ENCODE peak calls at places on chromosomes 11 and 22, in five cellular contexts. One of them, this sample, is unnamed. For H3K4me1, the result is how much of the 10 kb centered on the place peaks cover.

GRCh38 chr11:132126973-132127900 is 756.8 kb downstream of the NTM start:
- DNase-seq in right cardiac atrium: peak
- DNase-seq in breast epithelium: peak
- DNase-seq in ovary: peak
- DNase-seq in mesendoderm: peak
- DNase-seq in this sample: no peak

GRCh38 chr11:130772266-130773227 is 143.7 kb downstream of the SNX19 start:
- DNase-seq in right cardiac atrium: no peak
- DNase-seq in mesendoderm: no peak
- DNase-seq in breast epithelium: peak
- DNase-seq in ovary: no peak
- DNase-seq in this sample: no peak

GRCh38 chr22:38815844-38816243 is 21.9 kb upstream of the DNAL4 start:
- DNase-seq in breast epithelium: no peak
- DNase-seq in ovary: no peak
- DNase-seq in mesendoderm: no peak
- DNase-seq in right cardiac atrium: no peak
- DNase-seq in this sample: no peak

GRCh38 chr22:21866821-21867527 is 471 bp downstream of the MAPK1 start:
- DNase-seq in ovary: peak
- DNase-seq in mesendoderm: peak
- DNase-seq in breast epithelium: no peak
- DNase-seq in right cardiac atrium: peak
- DNase-seq in this sample: no peak

GRCh38 chr22:40678493-40679248 is 613 bp upstream of the MCHR1 start:
- DNase-seq in ovary: no peak
- DNase-seq in right cardiac atrium: no peak
- DNase-seq in mesendoderm: no peak
- DNase-seq in breast epithelium: no peak
- DNase-seq in this sample: no peak

GRCh38 chr11:48110509-48110766 is 106.2 kb upstream of the OR4B1 start:
- DNase-seq in breast epithelium: no peak
- DNase-seq in mesendoderm: no peak
- DNase-seq in right cardiac atrium: no peak
- DNase-seq in ovary: no peak
- DNase-seq in this sample: no peak

GRCh38 chr11:126231725-126232459 is 20.3 kb downstream of the FAM118B start:
- DNase-seq in ovary: no peak
- DNase-seq in breast epithelium: no peak
- DNase-seq in right cardiac atrium: no peak
- DNase-seq in mesendoderm: no peak
- DNase-seq in this sample: no peak

GRCh38 chr11:114386545-114386944 is 13.8 kb downstream of the C11orf71 start:
- DNase-seq in breast epithelium: no peak
- DNase-seq in right cardiac atrium: no peak
- DNase-seq in ovary: no peak
- DNase-seq in mesendoderm: no peak
- DNase-seq in this sample: no peak

GRCh38 chr22:29539105-29539504 is 14.5 kb downstream of the THOC5 start:
- DNase-seq in mesendoderm: no peak
- DNase-seq in right cardiac atrium: no peak
- DNase-seq in ovary: no peak
- DNase-seq in breast epithelium: no peak
- DNase-seq in this sample: no peak

GRCh38 chr11:32173435-32173834 is 82.6 kb downstream of the RCN1 start:
- DNase-seq in breast epithelium: peak
- DNase-seq in ovary: peak
- DNase-seq in right cardiac atrium: peak
- DNase-seq in mesendoderm: peak
- DNase-seq in this sample: no peak

GRCh38 chr11:94511932-94512781 is at the start of gene C11orf97:
- DNase-seq in breast epithelium: no peak
- DNase-seq in ovary: peak
- DNase-seq in mesendoderm: peak
- DNase-seq in right cardiac atrium: peak
- DNase-seq in this sample: peak

GRCh38 chr11:15234796-15235195 is 120.1 kb downstream of the INSC start:
- DNase-seq in right cardiac atrium: no peak
- DNase-seq in breast epithelium: no peak
- DNase-seq in ovary: no peak
- DNase-seq in mesendoderm: no peak
- DNase-seq in this sample: no peak

GRCh38 chr22:48044484-48045060 is 1282.1 kb downstream of the TBC1D22A start:
- DNase-seq in right cardiac atrium: no peak
- DNase-seq in ovary: no peak
- DNase-seq in breast epithelium: no peak
- DNase-seq in mesendoderm: no peak
- DNase-seq in this sample: no peak

GRCh38 chr11:111532365-111532709 is 8.2 kb upstream of the LAYN start:
- DNase-seq in right cardiac atrium: no peak
- DNase-seq in mesendoderm: no peak
- DNase-seq in breast epithelium: no peak
- DNase-seq in ovary: no peak
- DNase-seq in this sample: no peak

GRCh38 chr22:19422440-19423301 is 8.9 kb downstream of the HIRA start:
- DNase-seq in breast epithelium: no peak
- DNase-seq in mesendoderm: peak
- DNase-seq in ovary: no peak
- DNase-seq in right cardiac atrium: no peak
- DNase-seq in this sample: no peak

GRCh38 chr11:128579790-128580504 is 7.4 kb downstream of the ETS1 start:
- DNase-seq in breast epithelium: no peak
- DNase-seq in mesendoderm: no peak
- DNase-seq in ovary: no peak
- DNase-seq in right cardiac atrium: no peak
- DNase-seq in this sample: no peak

GRCh38 chr11:60040109-60040508 is at the start of gene OOSP2:
- DNase-seq in right cardiac atrium: no peak
- DNase-seq in mesendoderm: peak
- DNase-seq in ovary: no peak
- DNase-seq in breast epithelium: no peak
- DNase-seq in this sample: no peak
- H3K4me1 ChIP-seq in right cardiac atrium: under half
- H3K4me1 ChIP-seq in mesendoderm: under half
- H3K4me1 ChIP-seq in ovary: under half
- H3K4me1 ChIP-seq in breast epithelium: under half
- H3K4me1 ChIP-seq in this sample: under half

GRCh38 chr11:107858217-107859070 is at the start of gene SLC35F2:
- DNase-seq in right cardiac atrium: peak
- DNase-seq in breast epithelium: peak
- DNase-seq in ovary: peak
- DNase-seq in mesendoderm: peak
- DNase-seq in this sample: peak

GRCh38 chr11:107856981-107857517 is 1.5 kb downstream of the SLC35F2 start:
- DNase-seq in ovary: no peak
- DNase-seq in right cardiac atrium: no peak
- DNase-seq in breast epithelium: no peak
- DNase-seq in mesendoderm: no peak
- DNase-seq in this sample: no peak

GRCh38 chr11:107857550-107858216 is 904 bp downstream of the SLC35F2 start:
- DNase-seq in breast epithelium: no peak
- DNase-seq in mesendoderm: peak
- DNase-seq in ovary: no peak
- DNase-seq in right cardiac atrium: no peak
- DNase-seq in this sample: no peak

GRCh38 chr11:107860688-107861087 is 2.1 kb upstream of the SLC35F2 start:
- DNase-seq in right cardiac atrium: no peak
- DNase-seq in breast epithelium: no peak
- DNase-seq in mesendoderm: peak
- DNase-seq in ovary: no peak
- DNase-seq in this sample: no peak

DNA sequence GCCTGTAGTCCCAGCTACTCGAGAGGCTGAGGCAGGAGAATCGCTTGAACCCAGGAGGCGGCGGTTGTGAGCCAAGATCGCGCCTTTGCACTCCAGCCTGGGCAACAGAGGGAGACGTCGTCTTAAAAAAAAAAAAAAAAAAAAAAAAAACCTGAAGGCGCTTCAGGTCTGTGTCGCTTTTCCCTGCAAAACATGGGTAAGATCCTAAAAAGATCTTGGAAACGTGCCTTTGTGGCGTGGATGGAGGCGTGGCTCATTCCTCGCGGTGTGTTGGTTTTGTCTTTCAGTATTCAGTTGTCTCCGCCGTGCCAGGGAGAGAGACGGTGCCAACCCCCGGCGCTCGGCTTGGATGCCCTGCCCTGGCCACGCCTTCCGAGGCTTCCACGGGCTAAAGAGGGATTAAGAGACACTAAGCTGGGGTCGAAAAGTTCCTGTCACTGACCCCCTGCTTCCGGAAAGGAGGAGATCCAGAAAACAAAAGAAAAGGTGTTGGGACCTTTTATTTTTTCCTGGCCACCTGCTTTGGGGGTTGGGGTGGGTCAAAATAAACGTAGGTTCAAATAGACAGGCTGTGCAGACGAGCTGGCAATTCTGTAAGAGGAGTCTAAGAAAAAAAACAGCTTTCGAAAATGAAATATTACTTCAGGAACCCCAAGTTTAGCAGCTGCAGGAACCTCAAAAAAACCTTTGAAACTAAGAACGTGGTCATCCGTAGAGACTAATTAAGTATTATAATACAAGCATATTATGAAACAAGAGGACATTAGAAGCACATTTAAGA is 1.1 kb upstream of the SLC35F2 start:
- DNase-seq in breast epithelium: peak
- DNase-seq in right cardiac atrium: peak
- DNase-seq in ovary: peak
- DNase-seq in mesendoderm: no peak
- DNase-seq in this sample: no peak
- H3K27ac ChIP-seq in breast epithelium: no peak
- H3K27ac ChIP-seq in right cardiac atrium: no peak
- H3K27ac ChIP-seq in ovary: no peak
- H3K27ac ChIP-seq in mesendoderm: no peak
- H3K27ac ChIP-seq in this sample: no peak

GRCh38 chr11:100639140-100639539 is 47.9 kb upstream of the ARHGAP42 start:
- DNase-seq in mesendoderm: no peak
- DNase-seq in right cardiac atrium: no peak
- DNase-seq in breast epithelium: no peak
- DNase-seq in ovary: no peak
- DNase-seq in this sample: no peak
- H3K4me1 ChIP-seq in mesendoderm: under half
- H3K4me1 ChIP-seq in right cardiac atrium: under half
- H3K4me1 ChIP-seq in breast epithelium: under half
- H3K4me1 ChIP-seq in ovary: under half
- H3K4me1 ChIP-seq in this sample: under half

DNA sequence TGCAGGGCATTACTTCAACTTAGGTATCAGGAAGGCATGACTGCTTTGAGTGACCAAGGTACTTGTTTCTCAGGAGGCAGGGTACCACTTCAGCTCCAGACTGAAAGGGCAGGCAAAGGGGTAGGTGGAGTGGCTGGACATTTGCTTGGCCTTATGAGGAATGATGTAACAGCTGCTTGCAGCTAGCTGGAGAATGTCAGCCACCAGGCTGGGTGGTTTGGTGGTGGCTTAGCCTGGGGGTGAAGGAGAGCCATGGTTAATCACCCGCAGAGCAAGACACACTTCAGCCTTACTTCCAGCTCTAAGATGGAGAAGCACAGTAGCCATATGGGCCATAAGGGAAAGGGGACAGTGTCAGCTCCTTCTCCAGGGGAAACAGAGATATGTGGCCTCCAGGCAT is 146.1 kb downstream of the APIP start:
- DNase-seq in breast epithelium: no peak
- DNase-seq in mesendoderm: no peak
- DNase-seq in right cardiac atrium: no peak
- DNase-seq in ovary: no peak
- DNase-seq in this sample: no peak
- H3K27ac ChIP-seq in breast epithelium: no peak
- H3K27ac ChIP-seq in mesendoderm: no peak
- H3K27ac ChIP-seq in right cardiac atrium: no peak
- H3K27ac ChIP-seq in ovary: no peak
- H3K27ac ChIP-seq in this sample: no peak

GRCh38 chr11:77141475-77141874 is 13.4 kb downstream of the MYO7A start:
- DNase-seq in mesendoderm: no peak
- DNase-seq in ovary: no peak
- DNase-seq in right cardiac atrium: peak
- DNase-seq in breast epithelium: no peak
- DNase-seq in this sample: no peak
- H3K4me1 ChIP-seq in mesendoderm: under half
- H3K4me1 ChIP-seq in ovary: under half
- H3K4me1 ChIP-seq in right cardiac atrium: under half
- H3K4me1 ChIP-seq in breast epithelium: under half
- H3K4me1 ChIP-seq in this sample: under half

GRCh38 chr11:92130432-92130831 is 94.2 kb upstream of the FAT3 start:
- DNase-seq in mesendoderm: no peak
- DNase-seq in right cardiac atrium: no peak
- DNase-seq in ovary: no peak
- DNase-seq in breast epithelium: no peak
- DNase-seq in this sample: no peak
- H3K27ac ChIP-seq in mesendoderm: no peak
- H3K27ac ChIP-seq in right cardiac atrium: no peak
- H3K27ac ChIP-seq in ovary: no peak
- H3K27ac ChIP-seq in breast epithelium: no peak
- H3K27ac ChIP-seq in this sample: no peak

GRCh38 chr22:26673485-26673884 is 16.1 kb downstream of the MIAT start:
- DNase-seq in mesendoderm: no peak
- DNase-seq in ovary: no peak
- DNase-seq in breast epithelium: no peak
- DNase-seq in right cardiac atrium: peak
- DNase-seq in this sample: peak

GRCh38 chr22:26670459-26670858 is 13.1 kb downstream of the MIAT start:
- DNase-seq in right cardiac atrium: no peak
- DNase-seq in mesendoderm: no peak
- DNase-seq in ovary: no peak
- DNase-seq in breast epithelium: no peak
- DNase-seq in this sample: no peak

GRCh38 chr22:26672590-26673468 is 15.4 kb downstream of the MIAT start:
- DNase-seq in right cardiac atrium: peak
- DNase-seq in breast epithelium: peak
- DNase-seq in mesendoderm: peak
- DNase-seq in ovary: peak
- DNase-seq in this sample: peak

GRCh38 chr22:26671317-26672059 is 14.1 kb downstream of the MIAT start:
- DNase-seq in ovary: peak
- DNase-seq in mesendoderm: no peak
- DNase-seq in breast epithelium: peak
- DNase-seq in right cardiac atrium: peak
- DNase-seq in this sample: peak

DNA sequence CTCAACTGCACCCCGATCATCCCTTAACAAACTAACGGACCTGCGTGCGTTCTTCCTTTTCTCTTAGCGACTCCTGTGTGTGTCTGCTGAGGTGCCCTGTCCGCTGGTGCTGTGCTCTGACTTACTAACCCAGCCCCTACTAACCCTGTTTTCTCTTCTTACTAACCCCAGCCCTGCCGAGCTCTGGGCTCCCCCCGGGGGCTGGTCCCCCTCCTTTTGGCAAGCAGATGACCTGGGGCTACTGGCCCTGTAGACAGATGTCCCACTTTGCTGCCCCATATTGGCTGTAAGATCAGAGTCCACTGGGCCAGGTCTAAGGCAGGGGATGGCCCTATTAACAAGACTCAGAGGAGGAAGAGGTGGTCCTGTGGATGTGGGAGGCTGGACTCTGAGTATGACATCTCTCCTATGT is 14.7 kb downstream of the MIAT start:
- DNase-seq in right cardiac atrium: peak
- DNase-seq in breast epithelium: no peak
- DNase-seq in mesendoderm: no peak
- DNase-seq in ovary: peak
- DNase-seq in this sample: peak
- H3K4me1 ChIP-seq in right cardiac atrium: under half
- H3K4me1 ChIP-seq in breast epithelium: under half
- H3K4me1 ChIP-seq in mesendoderm: under half
- H3K4me1 ChIP-seq in ovary: under half
- H3K4me1 ChIP-seq in this sample: half or more